ENCODE peak calls at places on chromosome 7, in nine cellular contexts. H is ovary, J is endothelial cell of umbilical vein, G is A549, T is heart left ventricle, Z is uterus, N is adrenal gland, R is prostate gland, V is HCT116. S is an unnamed sample.

GRCh38 chr7:134355925-134356324 is 39.2 kb upstream of the SLC35B4 start:
- DNase-seq in R (peak; percentile 74), H (no peak), Z (no peak), J (peak; percentile 21), N (peak; percentile 36), G (peak; percentile 51), T (peak; percentile 44), V (no peak), S (peak; percentile 54)

GRCh38 chr7:41886257-41886905 is 183.5 kb upstream of the INHBA start:
- DNase-seq in N (peak; percentile 21), V (no peak), H (peak; percentile 55), T (peak; percentile 48), J (no peak), G (no peak), R (no peak), Z (peak; percentile 80), S (peak; percentile 25)

GRCh38 chr7:87575521-87575920 is 25.2 kb downstream of the ABCB1 start:
- DNase-seq in T (no peak), G (no peak), J (no peak), H (no peak), Z (no peak), R (no peak), N (peak; percentile 71), V (no peak), S (no peak)

GRCh38 chr7:50205011-50205410 is 99.5 kb upstream of the IKZF1 start:
- DNase-seq in H (no peak), Z (no peak), G (no peak), J (no peak), V (no peak), R (no peak), N (no peak), T (no peak), S (no peak)

GRCh38 chr7:128934361-128935352 is 3.1 kb upstream of the IRF5 start:
- DNase-seq in Z (no peak), J (no peak), G (no peak), N (no peak), H (no peak), T (no peak), V (no peak), R (no peak), S (no peak)

GRCh38 chr7:155227788-155228458 is 69.8 kb upstream of the INSIG1 start:
- DNase-seq in Z (no peak), T (no peak), H (no peak), J (no peak), N (no peak), G (no peak), R (no peak), V (no peak), S (no peak)

GRCh38 chr7:90824386-90825307 is 228.5 kb downstream of the CDK14 start:
- DNase-seq in J (peak; percentile 79), V (no peak), T (no peak), R (no peak), H (no peak), N (no peak), G (no peak), Z (no peak), S (no peak)

GRCh38 chr7:44288811-44289340 is 36.5 kb downstream of the CAMK2B start:
- DNase-seq in H (peak; percentile 20), V (no peak), J (no peak), N (no peak), Z (peak; percentile 7), R (no peak), G (no peak), T (peak; percentile 18), S (peak; percentile 6)

GRCh38 chr7:106979551-106980357 is 64.8 kb upstream of the PRKAR2B start:
- DNase-seq in R (no peak), T (no peak), N (peak; percentile 56), Z (peak; percentile 45), H (peak; percentile 67), G (no peak), J (no peak), V (no peak), S (no peak)

GRCh38 chr7:45712057-45712689 is 138.0 kb downstream of the ADCY1 start:
- DNase-seq in N (no peak), Z (no peak), H (no peak), V (no peak), R (no peak), T (no peak), J (no peak), G (no peak), S (no peak)

GRCh38 chr7:46146454-46147255 is 225.6 kb upstream of the IGFBP3 start:
- DNase-seq in J (no peak), H (no peak), N (no peak), V (no peak), T (peak; percentile 39), R (no peak), G (peak; percentile 61), Z (no peak), S (no peak)

GRCh38 chr7:97017197-97018125 is 7.2 kb downstream of the DLX5 start:
- DNase-seq in T (no peak), R (no peak), J (no peak), V (no peak), N (no peak), H (no peak), G (no peak), Z (no peak), S (no peak)

GRCh38 chr7:28768577-28769147 is 189.5 kb downstream of the TRIL start:
- DNase-seq in H (no peak), G (no peak), N (no peak), J (no peak), Z (no peak), V (no peak), T (no peak), R (no peak), S (no peak)

GRCh38 chr7:113730309-113730955 is 188.4 kb downstream of the PPP1R3A start:
- DNase-seq in V (no peak), R (no peak), N (no peak), J (peak; percentile 34), H (no peak), G (no peak), T (no peak), Z (no peak), S (no peak)

GRCh38 chr7:47661051-47661714 is 79.3 kb upstream of the TNS3 start:
- DNase-seq in Z (no peak), N (no peak), R (no peak), J (no peak), V (no peak), G (no peak), T (no peak), H (no peak), S (no peak)

GRCh38 chr7:101615446-101615845 is 13.7 kb downstream of the MYL10 start:
- DNase-seq in Z (no peak), J (no peak), N (no peak), R (no peak), G (no peak), T (no peak), V (no peak), H (no peak), S (no peak)

GRCh38 chr7:96636342-96636865 is 73.2 kb downstream of the SEM1 start:
- DNase-seq in G (no peak), Z (no peak), V (no peak), J (no peak), T (no peak), R (no peak), H (no peak), N (no peak), S (no peak)

GRCh38 chr7:127819975-127820778 is 168.2 kb downstream of the SND1 start:
- DNase-seq in R (no peak), Z (no peak), G (no peak), H (no peak), J (no peak), T (no peak), V (peak; percentile 6), N (no peak), S (no peak)

DNA sequence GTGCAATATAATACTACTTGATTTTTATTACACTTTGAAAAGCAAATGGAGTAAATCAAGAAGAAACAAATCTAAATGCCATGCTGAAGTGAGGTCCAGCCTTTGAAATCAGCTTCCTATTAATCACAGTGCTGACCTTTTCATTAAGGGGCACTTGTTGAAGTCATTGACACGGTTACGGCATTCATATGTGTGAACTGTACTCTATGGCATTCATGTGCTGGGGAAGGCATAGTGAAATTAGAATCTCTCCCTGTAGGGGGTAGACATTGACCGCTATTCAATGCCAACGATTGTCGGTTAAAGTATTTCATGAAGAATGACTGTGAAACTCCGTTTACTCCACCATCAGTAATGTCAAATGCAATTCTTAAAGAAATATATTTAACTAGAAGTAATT is 296.1 kb upstream of the SEMA3A start:
- DNase-seq in T (no peak), H (no peak), V (no peak), R (no peak), N (no peak), Z (no peak), G (no peak), J (no peak), S (no peak)
- H3K27ac ChIP-seq in T (no peak overlapping the region), H (no peak overlapping the region), V (no peak overlapping the region), R (no peak overlapping the region), N (no peak overlapping the region), Z (no peak overlapping the region), G (no peak overlapping the region), J (no peak overlapping the region), S (no peak overlapping the region)

DNA sequence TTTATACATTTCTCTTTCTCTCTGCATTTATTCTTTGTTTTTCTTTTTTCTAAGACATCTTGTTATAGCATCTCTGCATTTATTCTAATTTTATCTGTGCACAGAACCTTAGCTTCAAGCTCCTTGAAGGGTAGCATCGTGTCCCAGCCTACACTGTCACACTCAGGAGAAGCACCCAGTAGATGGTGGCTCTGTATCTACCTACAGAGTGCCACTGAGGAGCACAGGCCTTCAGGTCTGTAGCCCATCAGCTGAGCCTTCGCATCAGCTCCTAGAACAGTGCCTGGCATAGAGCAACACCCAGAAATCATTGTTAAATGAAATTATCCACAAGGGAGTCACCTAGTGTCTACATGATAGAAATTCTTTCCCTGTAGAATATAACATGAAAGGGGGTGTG is 203.0 kb upstream of the KLF14 start:
- DNase-seq in G (no peak), R (no peak), H (no peak), J (no peak), T (no peak), V (no peak), N (no peak), Z (no peak), S (no peak)
- TF ChIP-seq POLR2A in G (no peak), R (no peak), H (no peak), J (no peak), T (no peak), V (no peak), N (no peak), Z (no peak), S (no peak)

DNA sequence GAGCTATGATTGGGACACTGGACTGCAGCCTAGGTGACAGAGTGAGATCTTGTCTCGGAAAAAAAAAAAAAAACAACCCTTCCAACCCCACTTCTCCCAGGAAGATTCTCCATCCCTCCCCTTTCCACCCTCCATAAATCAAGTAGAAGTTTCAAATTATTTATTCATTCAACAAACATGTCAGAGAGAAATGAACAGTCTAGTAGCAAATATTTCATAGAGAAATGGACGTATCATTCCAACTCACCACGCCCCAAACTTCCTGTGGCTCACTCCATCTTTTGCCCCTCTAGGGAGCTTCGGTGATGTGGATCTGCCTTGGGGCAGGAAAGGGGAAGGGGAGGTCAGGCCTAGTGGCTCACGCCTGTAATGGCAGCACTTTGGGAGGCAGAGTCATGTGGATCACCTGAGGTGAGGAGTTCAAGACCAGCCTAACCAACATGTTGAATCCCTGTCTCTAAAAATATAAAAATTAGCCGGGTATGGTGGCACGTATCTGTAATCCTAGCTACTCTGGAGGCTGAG is 638 bp upstream of the TRAPPC14 start:
- DNase-seq in Z (no peak), R (no peak), J (no peak), V (no peak), G (peak; percentile 41), H (no peak), T (no peak), N (no peak), S (no peak)
- H3K27ac ChIP-seq in Z (peak overlapping the region; percentile 76), R (peak overlapping the region; percentile 83), J (no peak overlapping the region), V (peak overlapping the region; percentile 91), G (peak overlapping the region; percentile 96), H (peak overlapping the region; percentile 75), T (peak overlapping the region; percentile 82), N (no peak overlapping the region), S (peak overlapping the region; percentile 72)

GRCh38 chr7:33351709-33352108 is 222.3 kb downstream of the BBS9 start:
- DNase-seq in T (no peak), H (no peak), J (no peak), V (no peak), G (no peak), N (no peak), R (no peak), Z (no peak), S (no peak)
- TF ChIP-seq POLR2A in T (no peak), H (no peak), J (no peak), V (no peak), G (no peak), N (no peak), R (no peak), Z (no peak), S (no peak)

S was measured in body of pancreas.